ENCODE peak calls at places on chromosomes 12 and 14, in nine cellular contexts. One of them, this sample, is unnamed.

GRCh38 chr12:39958377-39958776 is 147.5 kb downstream of the SLC2A13 start:
- DNase-seq in HFF-Myc: no peak
- DNase-seq in MM.1S: no peak
- DNase-seq in cardiac fibroblast: peak; percentile 2
- DNase-seq in AG10803: no peak
- DNase-seq in brain microvascular endothelial cell: no peak
- DNase-seq in lower leg skin: no peak
- DNase-seq in body of pancreas: no peak
- DNase-seq in testis: no peak
- DNase-seq in this sample: no peak

GRCh38 chr12:57110189-57111045 is 745 bp downstream of the STAT6 start:
- DNase-seq in AG10803: no peak
- DNase-seq in MM.1S: peak; percentile 47
- DNase-seq in brain microvascular endothelial cell: no peak
- DNase-seq in cardiac fibroblast: peak; percentile 46
- DNase-seq in body of pancreas: peak; percentile 52
- DNase-seq in HFF-Myc: no peak
- DNase-seq in lower leg skin: peak; percentile 96
- DNase-seq in testis: peak; percentile 86
- DNase-seq in this sample: peak; percentile 50

GRCh38 chr14:55600784-55601561 is 21.0 kb downstream of the KTN1 start:
- DNase-seq in body of pancreas: no peak
- DNase-seq in HFF-Myc: no peak
- DNase-seq in AG10803: peak; percentile 52
- DNase-seq in testis: no peak
- DNase-seq in lower leg skin: no peak
- DNase-seq in MM.1S: no peak
- DNase-seq in brain microvascular endothelial cell: no peak
- DNase-seq in cardiac fibroblast: peak; percentile 36
- DNase-seq in this sample: peak; percentile 63

GRCh38 chr12:55019784-55020183 is at the start of gene NEUROD4:
- DNase-seq in HFF-Myc: peak; percentile 29
- DNase-seq in testis: peak; percentile 75
- DNase-seq in body of pancreas: peak; percentile 54
- DNase-seq in lower leg skin: no peak
- DNase-seq in brain microvascular endothelial cell: peak; percentile 71
- DNase-seq in cardiac fibroblast: peak; percentile 71
- DNase-seq in AG10803: peak; percentile 50
- DNase-seq in MM.1S: peak; percentile 76
- DNase-seq in this sample: peak; percentile 49

GRCh38 chr12:125015680-125016310 is 22.4 kb downstream of the BRI3BP start:
- DNase-seq in HFF-Myc: no peak
- DNase-seq in lower leg skin: no peak
- DNase-seq in MM.1S: no peak
- DNase-seq in testis: no peak
- DNase-seq in AG10803: no peak
- DNase-seq in body of pancreas: no peak
- DNase-seq in cardiac fibroblast: no peak
- DNase-seq in brain microvascular endothelial cell: no peak
- DNase-seq in this sample: no peak

GRCh38 chr14:104091927-104092771 is 6.6 kb downstream of the ASPG start:
- DNase-seq in cardiac fibroblast: no peak
- DNase-seq in lower leg skin: no peak
- DNase-seq in testis: no peak
- DNase-seq in brain microvascular endothelial cell: no peak
- DNase-seq in body of pancreas: no peak
- DNase-seq in AG10803: no peak
- DNase-seq in MM.1S: no peak
- DNase-seq in HFF-Myc: no peak
- DNase-seq in this sample: no peak

GRCh38 chr14:36935976-36936678 is 236.3 kb downstream of the SLC25A21 start:
- DNase-seq in AG10803: peak; percentile 24
- DNase-seq in HFF-Myc: no peak
- DNase-seq in body of pancreas: no peak
- DNase-seq in lower leg skin: no peak
- DNase-seq in MM.1S: no peak
- DNase-seq in brain microvascular endothelial cell: no peak
- DNase-seq in testis: no peak
- DNase-seq in cardiac fibroblast: no peak
- DNase-seq in this sample: peak; percentile 41

GRCh38 chr14:72643317-72643801 is 250.5 kb downstream of the DPF3 start:
- DNase-seq in MM.1S: no peak
- DNase-seq in AG10803: peak; percentile 96
- DNase-seq in lower leg skin: no peak
- DNase-seq in body of pancreas: no peak
- DNase-seq in brain microvascular endothelial cell: peak; percentile 96
- DNase-seq in HFF-Myc: peak; percentile 94
- DNase-seq in cardiac fibroblast: peak; percentile 95
- DNase-seq in testis: peak; percentile 22
- DNase-seq in this sample: peak; percentile 97

GRCh38 chr14:78637489-78637888 is 467.3 kb downstream of the NRXN3 start:
- DNase-seq in testis: no peak
- DNase-seq in brain microvascular endothelial cell: no peak
- DNase-seq in AG10803: no peak
- DNase-seq in lower leg skin: no peak
- DNase-seq in cardiac fibroblast: no peak
- DNase-seq in MM.1S: no peak
- DNase-seq in HFF-Myc: no peak
- DNase-seq in body of pancreas: peak; percentile 17
- DNase-seq in this sample: no peak

GRCh38 chr12:119227292-119227691 is 48.6 kb downstream of the HSPB8 start:
- DNase-seq in brain microvascular endothelial cell: no peak
- DNase-seq in AG10803: no peak
- DNase-seq in lower leg skin: no peak
- DNase-seq in body of pancreas: no peak
- DNase-seq in HFF-Myc: no peak
- DNase-seq in cardiac fibroblast: no peak
- DNase-seq in testis: no peak
- DNase-seq in MM.1S: no peak
- DNase-seq in this sample: no peak

GRCh38 chr12:119229837-119230236 is 51.1 kb downstream of the HSPB8 start:
- DNase-seq in cardiac fibroblast: peak; percentile 44
- DNase-seq in MM.1S: no peak
- DNase-seq in testis: peak; percentile 80
- DNase-seq in body of pancreas: peak; percentile 14
- DNase-seq in brain microvascular endothelial cell: peak; percentile 66
- DNase-seq in AG10803: peak; percentile 4
- DNase-seq in lower leg skin: no peak
- DNase-seq in HFF-Myc: no peak
- DNase-seq in this sample: peak; percentile 53

GRCh38 chr12:119222222-119222951 is 43.7 kb downstream of the HSPB8 start:
- DNase-seq in HFF-Myc: no peak
- DNase-seq in cardiac fibroblast: no peak
- DNase-seq in body of pancreas: no peak
- DNase-seq in testis: no peak
- DNase-seq in MM.1S: no peak
- DNase-seq in AG10803: no peak
- DNase-seq in lower leg skin: no peak
- DNase-seq in brain microvascular endothelial cell: no peak
- DNase-seq in this sample: no peak

GRCh38 chr12:119229205-119229604 is 50.5 kb downstream of the HSPB8 start:
- DNase-seq in lower leg skin: no peak
- DNase-seq in brain microvascular endothelial cell: no peak
- DNase-seq in cardiac fibroblast: no peak
- DNase-seq in testis: no peak
- DNase-seq in body of pancreas: no peak
- DNase-seq in HFF-Myc: no peak
- DNase-seq in AG10803: no peak
- DNase-seq in MM.1S: no peak
- DNase-seq in this sample: no peak

GRCh38 chr12:119225454-119225853 is 46.7 kb downstream of the HSPB8 start:
- DNase-seq in MM.1S: no peak
- DNase-seq in cardiac fibroblast: no peak
- DNase-seq in brain microvascular endothelial cell: no peak
- DNase-seq in AG10803: no peak
- DNase-seq in lower leg skin: no peak
- DNase-seq in testis: no peak
- DNase-seq in body of pancreas: no peak
- DNase-seq in HFF-Myc: no peak
- DNase-seq in this sample: no peak
- TF ChIP-seq CTCF in MM.1S: no peak
- TF ChIP-seq CTCF in cardiac fibroblast: no peak
- TF ChIP-seq CTCF in brain microvascular endothelial cell: no peak
- TF ChIP-seq CTCF in AG10803: no peak
- TF ChIP-seq CTCF in lower leg skin: no peak
- TF ChIP-seq CTCF in testis: no peak
- TF ChIP-seq CTCF in body of pancreas: no peak
- TF ChIP-seq CTCF in HFF-Myc: no peak
- TF ChIP-seq CTCF in this sample: no peak

DNA sequence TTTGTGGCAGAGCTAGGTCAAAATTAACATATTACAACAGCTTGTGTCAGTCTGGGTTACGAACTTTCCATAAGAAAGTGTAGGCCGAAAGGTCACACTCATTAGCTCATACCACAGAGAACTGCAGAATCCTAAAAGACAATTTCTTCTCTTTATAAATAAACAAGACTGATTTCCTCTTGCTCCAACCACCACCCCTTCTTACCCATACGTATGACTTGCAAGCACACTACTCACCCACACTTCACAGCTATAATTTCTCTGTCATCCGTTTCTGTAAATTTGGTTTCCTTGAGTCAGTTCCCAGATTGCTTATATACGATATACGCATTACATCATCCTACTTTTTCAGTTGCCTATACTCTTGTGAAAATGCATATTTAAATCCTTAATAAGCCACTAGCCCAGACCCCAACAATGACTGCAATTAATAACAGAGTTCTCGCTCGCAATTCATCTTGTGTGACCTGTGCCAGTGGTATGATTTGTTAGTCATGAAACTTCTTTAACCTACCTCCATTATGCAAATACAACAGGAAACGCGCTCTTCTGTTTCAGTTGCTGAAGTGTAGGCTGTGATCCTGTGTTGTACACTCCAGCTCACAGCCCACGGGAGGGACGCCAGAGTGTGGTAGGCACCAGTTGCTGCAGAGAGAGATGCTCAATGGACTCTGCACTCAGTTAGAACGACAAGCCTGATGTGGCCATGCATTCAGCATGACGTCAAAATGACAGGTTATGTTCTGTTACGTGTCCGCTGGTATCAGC is 417.6 kb downstream of the PDZRN4 start:
- DNase-seq in testis: no peak
- DNase-seq in lower leg skin: no peak
- DNase-seq in cardiac fibroblast: no peak
- DNase-seq in body of pancreas: no peak
- DNase-seq in HFF-Myc: no peak
- DNase-seq in MM.1S: peak; percentile 14
- DNase-seq in brain microvascular endothelial cell: no peak
- DNase-seq in AG10803: no peak
- DNase-seq in this sample: no peak
- H3K4me3 ChIP-seq in testis: no peak overlapping the region
- H3K4me3 ChIP-seq in lower leg skin: no peak overlapping the region
- H3K4me3 ChIP-seq in cardiac fibroblast: no peak overlapping the region
- H3K4me3 ChIP-seq in body of pancreas: no peak overlapping the region
- H3K4me3 ChIP-seq in HFF-Myc: no peak overlapping the region
- H3K4me3 ChIP-seq in MM.1S: no peak overlapping the region
- H3K4me3 ChIP-seq in brain microvascular endothelial cell: no peak overlapping the region
- H3K4me3 ChIP-seq in AG10803: no peak overlapping the region
- H3K4me3 ChIP-seq in this sample: no peak overlapping the region

DNA sequence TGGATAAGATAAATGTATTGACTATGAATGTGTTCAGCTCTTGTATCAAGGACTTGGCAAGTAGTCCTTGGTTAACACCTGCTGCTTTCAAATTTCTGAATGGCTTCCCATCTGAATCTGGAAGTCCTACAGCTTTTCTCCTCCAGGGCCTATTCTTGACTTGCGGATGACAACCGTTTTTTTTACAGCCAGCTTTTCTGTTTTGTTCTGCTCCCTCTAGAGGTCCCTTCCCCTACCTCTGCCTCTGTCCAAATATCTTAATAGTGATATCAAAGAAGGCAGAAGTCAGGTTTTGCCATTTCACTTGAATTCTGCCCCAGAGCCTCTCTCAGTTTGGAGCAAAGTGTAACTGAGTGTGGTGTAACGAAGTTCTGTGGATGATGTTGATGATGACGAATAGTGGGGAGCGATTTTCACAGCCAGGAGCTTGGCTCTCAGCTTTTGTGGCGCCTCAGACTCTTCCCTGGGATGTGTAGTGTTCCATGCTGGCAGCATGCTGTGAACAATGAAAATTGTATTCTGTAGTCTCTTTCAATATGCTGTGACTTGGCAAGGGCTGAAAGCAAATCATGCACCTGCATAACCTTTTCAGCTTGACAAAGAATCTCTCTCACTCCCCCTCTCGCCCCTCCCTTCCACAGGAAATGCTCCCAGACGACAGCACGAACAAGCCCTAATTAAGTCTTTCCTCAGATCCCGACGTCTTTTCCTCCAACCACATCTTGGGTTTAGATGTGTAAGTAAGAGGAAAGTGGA is 5.0 kb upstream of the SLC4A8 start:
- DNase-seq in AG10803: no peak
- DNase-seq in MM.1S: no peak
- DNase-seq in cardiac fibroblast: peak; percentile 13
- DNase-seq in lower leg skin: no peak
- DNase-seq in brain microvascular endothelial cell: no peak
- DNase-seq in body of pancreas: no peak
- DNase-seq in HFF-Myc: no peak
- DNase-seq in testis: no peak
- DNase-seq in this sample: no peak
- TF ChIP-seq CTCF in AG10803: no peak
- TF ChIP-seq CTCF in MM.1S: no peak
- TF ChIP-seq CTCF in cardiac fibroblast: no peak
- TF ChIP-seq CTCF in lower leg skin: no peak
- TF ChIP-seq CTCF in brain microvascular endothelial cell: peak; percentile 27
- TF ChIP-seq CTCF in body of pancreas: no peak
- TF ChIP-seq CTCF in HFF-Myc: peak; percentile 17
- TF ChIP-seq CTCF in testis: no peak
- TF ChIP-seq CTCF in this sample: no peak

GRCh38 chr14:74956000-74956279 is 543 bp upstream of the PGF start:
- DNase-seq in body of pancreas: no peak
- DNase-seq in cardiac fibroblast: no peak
- DNase-seq in AG10803: no peak
- DNase-seq in HFF-Myc: no peak
- DNase-seq in testis: no peak
- DNase-seq in lower leg skin: no peak
- DNase-seq in MM.1S: no peak
- DNase-seq in brain microvascular endothelial cell: no peak
- DNase-seq in this sample: no peak
- H3K4me3 ChIP-seq in body of pancreas: no peak overlapping the region
- H3K4me3 ChIP-seq in cardiac fibroblast: peak overlapping the region; percentile 61
- H3K4me3 ChIP-seq in AG10803: peak overlapping the region; percentile 24
- H3K4me3 ChIP-seq in HFF-Myc: peak overlapping the region; percentile 70
- H3K4me3 ChIP-seq in testis: peak overlapping the region; percentile 61
- H3K4me3 ChIP-seq in lower leg skin: no peak overlapping the region
- H3K4me3 ChIP-seq in MM.1S: no peak overlapping the region
- H3K4me3 ChIP-seq in brain microvascular endothelial cell: peak overlapping the region; percentile 34
- H3K4me3 ChIP-seq in this sample: no peak overlapping the region

GRCh38 chr14:33676135-33676566 is 274.7 kb downstream of the EGLN3 start:
- DNase-seq in AG10803: no peak
- DNase-seq in lower leg skin: no peak
- DNase-seq in HFF-Myc: no peak
- DNase-seq in testis: peak; percentile 53
- DNase-seq in brain microvascular endothelial cell: peak; percentile 69
- DNase-seq in MM.1S: peak; percentile 56
- DNase-seq in body of pancreas: peak; percentile 12
- DNase-seq in cardiac fibroblast: peak; percentile 67
- DNase-seq in this sample: peak; percentile 56
- TF ChIP-seq CTCF in AG10803: peak; percentile 56
- TF ChIP-seq CTCF in lower leg skin: no peak
- TF ChIP-seq CTCF in HFF-Myc: peak; percentile 51
- TF ChIP-seq CTCF in testis: no peak
- TF ChIP-seq CTCF in brain microvascular endothelial cell: peak; percentile 78
- TF ChIP-seq CTCF in MM.1S: peak; percentile 55
- TF ChIP-seq CTCF in body of pancreas: no peak
- TF ChIP-seq CTCF in cardiac fibroblast: peak; percentile 58
- TF ChIP-seq CTCF in this sample: peak; percentile 48

GRCh38 chr14:28767239-28767850 is 758 bp downstream of the FOXG1 start:
- DNase-seq in testis: no peak
- DNase-seq in lower leg skin: no peak
- DNase-seq in brain microvascular endothelial cell: no peak
- DNase-seq in AG10803: no peak
- DNase-seq in body of pancreas: no peak
- DNase-seq in MM.1S: no peak
- DNase-seq in cardiac fibroblast: no peak
- DNase-seq in HFF-Myc: no peak
- DNase-seq in this sample: no peak
- H3K4me3 ChIP-seq in testis: peak overlapping the region; percentile 54
- H3K4me3 ChIP-seq in lower leg skin: no peak overlapping the region
- H3K4me3 ChIP-seq in brain microvascular endothelial cell: no peak overlapping the region
- H3K4me3 ChIP-seq in AG10803: peak overlapping the region; percentile 30
- H3K4me3 ChIP-seq in body of pancreas: no peak overlapping the region
- H3K4me3 ChIP-seq in MM.1S: no peak overlapping the region
- H3K4me3 ChIP-seq in cardiac fibroblast: no peak overlapping the region
- H3K4me3 ChIP-seq in HFF-Myc: no peak overlapping the region
- H3K4me3 ChIP-seq in this sample: peak overlapping the region; percentile 31